ENCODE peak calls at places on chromosomes 13 and 19, in eight cellular contexts. L, D, U, E, F, V, Z and J are unnamed samples.

GRCh38 chr13:113741101-113741731 is 17.8 kb upstream of the TMEM255B start:
- DNase-seq in L (no peak), D (no peak), U (no peak), E (no peak), F (no peak), V (no peak), Z (no peak), J (no peak)

GRCh38 chr19:33684550-33685303 is 63.0 kb downstream of the CHST8 start:
- DNase-seq in L (no peak), D (no peak), U (peak), E (no peak), F (no peak), V (no peak), Z (no peak), J (no peak)

GRCh38 chr13:31943591-31943990 is 88.0 kb upstream of the FRY start:
- DNase-seq in L (no peak), D (no peak), U (no peak), E (no peak), F (no peak), V (no peak), Z (no peak), J (no peak)

GRCh38 chr19:5621945-5622464 is 571 bp downstream of the SAFB2 start:
- DNase-seq in L (peak), D (peak), U (no peak), E (no peak), F (no peak), V (peak), Z (peak), J (no peak)

GRCh38 chr19:35545855-35546381 is 492 bp downstream of the TMEM147 start:
- DNase-seq in L (no peak), D (peak), U (no peak), E (no peak), F (peak), V (peak), Z (peak), J (no peak)

GRCh38 chr13:110617326-110618072 is 2.2 kb downstream of the NAXD start:
- DNase-seq in L (no peak), D (peak), U (no peak), E (peak), F (no peak), V (no peak), Z (peak), J (no peak)

GRCh38 chr13:53758946-53759345 is 730.3 kb downstream of the OLFM4 start:
- DNase-seq in L (no peak), D (peak), U (no peak), E (no peak), F (no peak), V (no peak), Z (no peak), J (no peak)

GRCh38 chr19:40811478-40812341 is 12.7 kb downstream of the EGLN2 start:
- DNase-seq in L (no peak), D (peak), U (no peak), E (no peak), F (no peak), V (peak), Z (no peak), J (peak)

GRCh38 chr19:55704494-55705245 is 29.6 kb downstream of the EPN1 start:
- DNase-seq in L (no peak), D (peak), U (no peak), E (no peak), F (no peak), V (no peak), Z (no peak), J (no peak)

DNA sequence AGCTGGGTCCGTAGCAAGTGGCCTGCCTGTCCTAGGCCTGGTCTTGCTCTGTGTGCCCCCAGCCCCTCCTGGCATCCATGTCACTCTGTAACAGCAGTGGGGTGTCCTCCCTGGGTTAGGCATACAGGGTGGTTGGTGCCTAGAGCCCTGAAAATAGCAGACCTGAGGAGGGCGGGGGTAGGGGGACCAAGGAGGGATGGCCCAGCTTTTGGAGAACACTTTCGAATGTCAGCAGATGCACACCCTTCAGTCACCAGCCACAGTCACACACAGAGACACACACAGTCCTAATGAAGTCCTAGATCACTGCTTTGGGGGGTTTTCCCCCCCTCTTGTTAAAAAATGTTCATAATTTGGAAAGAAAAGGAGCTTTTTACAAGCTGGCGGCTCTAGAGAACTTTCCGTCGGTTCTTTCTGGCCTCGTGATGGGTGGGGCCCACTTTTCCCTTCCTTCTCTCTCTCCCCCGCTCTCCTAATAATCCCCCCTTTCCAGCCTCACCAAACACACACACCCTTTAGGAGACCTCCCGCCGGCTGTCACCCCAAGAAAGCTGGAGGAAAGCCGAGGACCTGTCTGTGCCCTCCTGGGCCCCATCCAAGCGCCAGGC is 47.9 kb downstream of the LYL1 start:
- DNase-seq in L (no peak), D (no peak), U (no peak), E (peak), F (no peak), V (no peak), Z (no peak), J (no peak)
- H3K27ac ChIP-seq in L (peak), D (no peak), U (peak), E (peak), F (peak), V (peak), Z (peak), J (peak)

GRCh38 chr13:44156294-44156658 is 217.3 kb upstream of the SERP2 start:
- DNase-seq in L (no peak), D (no peak), U (no peak), E (no peak), F (no peak), V (no peak), Z (no peak), J (no peak)
- H3K27ac ChIP-seq in L (no peak), D (no peak), U (peak), E (no peak), F (peak), V (peak), Z (peak), J (peak)

GRCh38 chr19:38653028-38653571 is 5.7 kb downstream of the ACTN4 start:
- DNase-seq in L (no peak), D (no peak), U (no peak), E (no peak), F (no peak), V (no peak), Z (no peak), J (no peak)
- H3K27ac ChIP-seq in L (peak), D (peak), U (peak), E (peak), F (peak), V (peak), Z (peak), J (peak)

DNA sequence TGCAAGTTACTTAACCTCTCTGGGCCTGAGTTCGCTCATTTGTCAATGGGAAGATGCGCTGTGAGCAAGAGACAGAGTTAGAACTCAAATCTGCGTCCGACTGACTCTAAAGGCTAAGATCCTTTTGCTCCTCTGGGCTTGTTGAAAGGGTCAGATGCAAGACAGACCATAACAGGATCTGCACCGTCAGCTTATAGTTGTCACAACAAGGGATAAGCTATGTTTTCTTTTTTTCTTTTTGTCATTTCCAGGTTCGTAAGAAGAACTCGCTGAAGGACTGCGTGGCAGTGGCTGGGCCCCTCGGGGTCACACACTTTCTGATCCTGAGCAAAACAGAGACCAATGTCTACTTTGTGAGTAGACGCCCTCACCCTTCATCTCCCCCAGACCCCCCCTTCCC is 1.1 kb downstream of the PPAN start:
- DNase-seq in L (no peak), D (no peak), U (no peak), E (no peak), F (no peak), V (no peak), Z (no peak), J (no peak)
- H3K27ac ChIP-seq in L (no peak), D (peak), U (no peak), E (no peak), F (peak), V (peak), Z (no peak), J (no peak)

DNA sequence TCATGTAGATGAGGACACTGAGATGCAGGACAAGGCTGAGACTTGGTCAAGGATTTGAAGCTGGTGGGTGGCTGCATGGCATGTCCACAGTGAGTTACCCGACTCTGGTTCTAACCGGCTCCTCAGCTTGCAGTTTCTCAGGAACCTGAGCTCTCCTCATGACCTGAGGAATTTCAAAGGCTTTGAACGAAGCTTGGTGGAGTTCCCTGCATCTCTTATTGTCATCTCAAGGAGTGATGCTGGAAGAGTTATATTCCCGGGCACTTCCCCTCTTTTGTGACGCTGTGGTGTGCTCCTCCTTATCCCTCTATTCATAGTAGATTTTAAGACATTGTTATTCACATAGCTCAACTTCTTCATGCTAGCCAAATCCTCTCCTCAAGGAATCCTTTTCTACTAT is 500.1 kb upstream of the HTR2A start:
- DNase-seq in L (no peak), D (peak), U (no peak), E (no peak), F (no peak), V (no peak), Z (no peak), J (no peak)
- H3K27ac ChIP-seq in L (no peak), D (no peak), U (no peak), E (no peak), F (no peak), V (no peak), Z (no peak), J (no peak)

DNA sequence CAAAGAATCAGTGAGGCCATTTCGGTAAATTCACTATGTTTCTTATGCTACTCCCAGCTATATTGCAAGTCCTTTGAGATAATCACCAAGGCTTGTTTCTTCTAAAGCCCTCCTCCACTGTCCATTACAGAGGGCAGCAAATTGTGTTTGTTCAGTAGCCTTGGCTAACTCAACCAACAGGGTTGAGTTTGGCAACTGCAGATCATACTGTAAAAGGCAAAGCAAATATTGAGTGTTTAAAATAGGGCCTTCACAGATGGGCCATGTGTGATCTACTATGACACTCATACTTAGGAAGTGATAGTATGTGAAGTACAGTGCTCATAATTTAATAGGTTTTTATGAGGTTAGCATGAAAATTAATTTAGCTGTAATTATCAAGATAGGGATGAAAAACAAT is 171.3 kb downstream of the DACH1 start:
- DNase-seq in L (no peak), D (no peak), U (no peak), E (no peak), F (no peak), V (no peak), Z (no peak), J (no peak)
- H3K27ac ChIP-seq in L (no peak), D (no peak), U (no peak), E (no peak), F (no peak), V (no peak), Z (no peak), J (no peak)

GRCh38 chr19:13408889-13409518 is 97.3 kb downstream of the CACNA1A start:
- DNase-seq in L (no peak), D (peak), U (no peak), E (no peak), F (no peak), V (no peak), Z (no peak), J (no peak)
- H3K27ac ChIP-seq in L (no peak), D (no peak), U (no peak), E (no peak), F (no peak), V (no peak), Z (no peak), J (no peak)

GRCh38 chr13:65159803-65160202 is 2070.3 kb downstream of the PCDH9 start:
- DNase-seq in L (no peak), D (no peak), U (no peak), E (no peak), F (no peak), V (no peak), Z (no peak), J (no peak)

GRCh38 chr13:65155861-65156260 is 2074.3 kb downstream of the PCDH9 start:
- DNase-seq in L (no peak), D (no peak), U (no peak), E (no peak), F (no peak), V (no peak), Z (no peak), J (no peak)

GRCh38 chr13:65149687-65150086 is 2080.4 kb downstream of the PCDH9 start:
- DNase-seq in L (no peak), D (peak), U (no peak), E (no peak), F (no peak), V (no peak), Z (no peak), J (no peak)

GRCh38 chr13:65154661-65155447 is 2075.3 kb downstream of the PCDH9 start:
- DNase-seq in L (no peak), D (no peak), U (no peak), E (no peak), F (no peak), V (no peak), Z (no peak), J (no peak)
- H3K27ac ChIP-seq in L (no peak), D (no peak), U (no peak), E (no peak), F (no peak), V (no peak), Z (no peak), J (no peak)

DNA sequence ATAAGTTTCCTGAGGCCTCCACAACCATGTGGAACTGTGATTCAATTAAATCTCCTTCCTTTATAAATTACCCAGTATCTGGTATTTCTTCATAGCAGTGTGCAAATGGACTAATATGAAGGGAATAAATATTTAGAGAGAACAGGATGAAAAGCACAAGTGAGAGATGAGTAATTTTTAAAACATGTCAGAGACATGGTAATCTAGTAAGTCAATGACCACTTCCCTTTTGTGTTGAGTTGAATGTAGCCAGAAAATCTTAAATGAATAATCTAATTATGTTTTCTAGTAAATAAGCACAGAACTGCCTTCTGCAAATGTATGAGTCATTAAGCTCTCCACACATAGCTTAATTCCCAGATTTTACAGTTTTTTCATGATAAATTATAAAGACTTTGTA is 524.1 kb upstream of the SLITRK5 start:
- DNase-seq in L (no peak), D (no peak), U (no peak), E (no peak), F (no peak), V (no peak), Z (no peak), J (no peak)
- H3K27ac ChIP-seq in L (no peak), D (no peak), U (no peak), E (no peak), F (no peak), V (no peak), Z (no peak), J (no peak)

DNA sequence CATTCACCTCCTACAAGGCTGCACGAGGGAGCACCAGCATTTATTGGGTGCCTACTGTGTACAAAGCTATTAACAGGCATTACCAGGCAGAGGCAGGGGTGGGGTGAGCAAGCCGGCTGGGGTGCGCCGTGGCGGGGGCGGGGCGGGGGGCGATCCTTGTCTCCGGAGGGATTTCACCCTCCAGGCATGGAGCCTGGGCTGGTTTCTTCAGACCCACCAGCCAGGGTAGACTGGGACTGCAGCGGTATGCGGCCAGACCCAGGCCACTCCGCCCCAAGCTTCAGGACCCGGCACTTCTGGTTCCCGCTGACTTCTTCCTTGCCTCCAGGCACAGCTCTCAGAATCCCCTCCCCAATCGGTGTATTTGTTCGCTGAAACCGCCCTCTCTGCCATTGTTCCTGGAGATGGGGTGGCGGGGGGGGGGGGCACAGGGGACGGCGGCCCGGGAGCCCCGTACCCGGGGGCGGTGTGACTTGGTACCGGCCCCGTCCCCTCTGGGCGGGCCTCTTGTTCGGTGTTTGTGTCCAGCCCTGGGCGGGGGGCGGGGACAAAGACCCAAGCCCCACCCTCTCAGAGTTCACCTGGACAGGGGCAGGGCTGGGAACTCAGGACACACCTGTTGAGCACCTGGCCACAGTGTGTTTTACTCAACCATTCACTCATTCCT is 14.4 kb downstream of the TJP3 start:
- DNase-seq in L (peak), D (peak), U (no peak), E (no peak), F (no peak), V (no peak), Z (no peak), J (no peak)
- H3K27ac ChIP-seq in L (no peak), D (peak), U (no peak), E (no peak), F (peak), V (no peak), Z (no peak), J (no peak)